ENCODE peak calls at places on chromosomes 1 and 21, in six cellular contexts. B is mesenchymal stem cell, Z is IMR-90, H is neuronal stem cell, T is H1, O is trophoblast cell. N is an unnamed sample.

GRCh38 chr1:11522400-11523235 is 43.7 kb downstream of the DISP3 start:
- DNase-seq in B (no peak), Z (no peak), H (no peak), T (no peak), O (no peak), N (no peak)

GRCh38 chr1:3247521-3248031 is 178.6 kb downstream of the PRDM16 start:
- DNase-seq in B (no peak), Z (no peak), H (no peak), T (no peak), O (no peak), N (peak)

GRCh38 chr1:229137274-229137673 is 133.6 kb upstream of the RAB4A start:
- DNase-seq in B (no peak), Z (no peak), H (no peak), T (no peak), O (no peak), N (no peak)

GRCh38 chr1:239723821-239724367 is 337.5 kb downstream of the CHRM3 start:
- DNase-seq in B (no peak), Z (no peak), H (no peak), T (no peak), O (no peak), N (no peak)

GRCh38 chr1:31669786-31670582 is 25.3 kb upstream of the PEF1 start:
- DNase-seq in B (peak), Z (peak), H (no peak), T (no peak), O (no peak), N (peak)

GRCh38 chr1:18110968-18111367 is 3.4 kb downstream of the IGSF21 start:
- DNase-seq in B (no peak), Z (no peak), H (no peak), T (no peak), O (no peak), N (peak)

GRCh38 chr21:35428489-35428888 is 379.4 kb upstream of the RUNX1 start:
- DNase-seq in B (peak), Z (no peak), H (no peak), T (no peak), O (no peak), N (no peak)

GRCh38 chr21:32423846-32424535 is 11.5 kb downstream of the EVA1C start:
- DNase-seq in B (no peak), Z (no peak), H (no peak), T (no peak), O (peak), N (no peak)

GRCh38 chr1:112887599-112888303 is 68.2 kb downstream of the SLC16A1 start:
- DNase-seq in B (no peak), Z (no peak), H (no peak), T (no peak), O (no peak), N (no peak)

GRCh38 chr1:232307299-232307698 is 322.6 kb downstream of the SIPA1L2 start:
- DNase-seq in B (no peak), Z (no peak), H (no peak), T (no peak), O (no peak), N (no peak)
- H3K18ac ChIP-seq in B (peak), Z (no peak), H (peak), T (peak), O (no peak), N (no peak)

GRCh38 chr1:194256010-194256409 is 1069.6 kb upstream of the B3GALT2 start:
- DNase-seq in B (no peak), Z (no peak), H (no peak), T (no peak), O (no peak), N (no peak)

GRCh38 chr1:194252189-194252588 is 1065.8 kb upstream of the B3GALT2 start:
- DNase-seq in B (peak), Z (peak), H (no peak), T (no peak), O (peak), N (no peak)
- H4K91ac ChIP-seq in B (no peak), Z (no peak), H (no peak), T (no peak), O (no peak), N (no peak)

GRCh38 chr1:59083946-59084865 is 212.7 kb upstream of the FGGY start:
- DNase-seq in B (no peak), Z (peak), H (no peak), T (no peak), O (no peak), N (peak)

GRCh38 chr1:59079434-59080135 is 217.3 kb upstream of the FGGY start:
- DNase-seq in B (no peak), Z (peak), H (no peak), T (no peak), O (no peak), N (no peak)

GRCh38 chr1:59078866-59079265 is 218.0 kb upstream of the FGGY start:
- DNase-seq in B (no peak), Z (no peak), H (no peak), T (no peak), O (no peak), N (no peak)

GRCh38 chr1:59081181-59081580 is 215.7 kb upstream of the FGGY start:
- DNase-seq in B (no peak), Z (no peak), H (no peak), T (no peak), O (no peak), N (no peak)

GRCh38 chr1:59081795-59082194 is 215.1 kb upstream of the FGGY start:
- DNase-seq in B (no peak), Z (no peak), H (no peak), T (no peak), O (no peak), N (no peak)
- H3K18ac ChIP-seq in B (no peak), Z (no peak), H (no peak), T (peak), O (no peak), N (no peak)

GRCh38 chr1:236063551-236063918 is 1.4 kb downstream of the NID1 start:
- DNase-seq in B (no peak), Z (no peak), H (no peak), T (no peak), O (no peak), N (no peak)

GRCh38 chr1:236063919-236064673 is 794 bp downstream of the NID1 start:
- DNase-seq in B (peak), Z (peak), H (peak), T (no peak), O (peak), N (peak)

GRCh38 chr1:236065509-236066005 is 667 bp upstream of the NID1 start:
- DNase-seq in B (peak), Z (no peak), H (no peak), T (no peak), O (no peak), N (no peak)

GRCh38 chr1:236066054-236066453 is 1.2 kb upstream of the NID1 start:
- DNase-seq in B (peak), Z (no peak), H (no peak), T (no peak), O (no peak), N (no peak)

GRCh38 chr1:236064674-236065508 is at the start of gene NID1:
- DNase-seq in B (peak), Z (peak), H (peak), T (peak), O (peak), N (peak)
- H4K91ac ChIP-seq in B (peak), Z (peak), H (no peak), T (peak), O (peak), N (no peak)

DNA sequence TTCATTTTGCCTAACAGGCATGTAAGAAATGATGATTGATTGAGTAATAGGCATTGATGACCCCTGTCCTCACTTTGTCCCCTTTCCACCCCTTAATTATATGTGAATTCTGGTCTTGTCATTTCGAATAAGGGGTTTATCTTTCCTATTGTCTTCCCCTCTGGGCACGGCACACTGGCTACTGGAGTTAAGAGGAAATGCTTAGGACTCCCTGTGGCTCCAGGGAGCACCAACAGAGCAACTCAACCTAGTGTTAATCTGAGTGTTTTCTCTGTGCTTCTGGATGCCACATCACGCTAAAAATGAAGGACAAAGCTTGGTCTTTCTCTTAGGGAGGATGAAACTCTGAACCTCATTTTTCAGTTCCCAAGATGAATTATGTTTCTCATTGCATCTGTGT is 5.2 kb downstream of the FCER1A start:
- DNase-seq in B (no peak), Z (no peak), H (no peak), T (no peak), O (no peak), N (no peak)
- H3K18ac ChIP-seq in B (no peak), Z (no peak), H (no peak), T (no peak), O (no peak), N (no peak)

DNA sequence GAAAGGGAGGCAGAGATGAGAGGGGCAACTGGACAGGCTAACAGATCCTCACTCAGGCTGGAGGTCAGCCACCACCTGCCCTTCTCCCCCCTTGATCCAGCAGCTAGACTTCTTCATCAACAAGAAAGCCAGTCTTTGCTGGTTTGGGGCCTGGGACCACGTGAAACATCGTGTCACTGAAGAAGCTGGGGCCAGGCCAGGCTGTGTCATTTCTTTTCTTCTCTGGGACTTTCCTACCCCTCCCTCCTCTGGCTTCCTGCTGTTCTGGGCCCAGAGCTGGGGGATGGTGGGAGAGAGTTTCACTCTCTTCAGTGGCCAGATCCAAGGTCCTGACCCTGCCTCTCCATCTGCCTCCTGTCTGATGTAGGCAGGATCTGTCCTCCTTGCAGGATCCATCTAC is 18.1 kb upstream of the SLC26A9 start:
- DNase-seq in B (peak), Z (no peak), H (no peak), T (no peak), O (no peak), N (no peak)
- H4K91ac ChIP-seq in B (no peak), Z (no peak), H (no peak), T (no peak), O (no peak), N (no peak)

GRCh38 chr1:38207275-38207674 is 160.7 kb upstream of the POU3F1 start:
- DNase-seq in B (no peak), Z (no peak), H (no peak), T (no peak), O (no peak), N (no peak)
- H3K18ac ChIP-seq in B (no peak), Z (no peak), H (peak), T (peak), O (no peak), N (no peak)

DNA sequence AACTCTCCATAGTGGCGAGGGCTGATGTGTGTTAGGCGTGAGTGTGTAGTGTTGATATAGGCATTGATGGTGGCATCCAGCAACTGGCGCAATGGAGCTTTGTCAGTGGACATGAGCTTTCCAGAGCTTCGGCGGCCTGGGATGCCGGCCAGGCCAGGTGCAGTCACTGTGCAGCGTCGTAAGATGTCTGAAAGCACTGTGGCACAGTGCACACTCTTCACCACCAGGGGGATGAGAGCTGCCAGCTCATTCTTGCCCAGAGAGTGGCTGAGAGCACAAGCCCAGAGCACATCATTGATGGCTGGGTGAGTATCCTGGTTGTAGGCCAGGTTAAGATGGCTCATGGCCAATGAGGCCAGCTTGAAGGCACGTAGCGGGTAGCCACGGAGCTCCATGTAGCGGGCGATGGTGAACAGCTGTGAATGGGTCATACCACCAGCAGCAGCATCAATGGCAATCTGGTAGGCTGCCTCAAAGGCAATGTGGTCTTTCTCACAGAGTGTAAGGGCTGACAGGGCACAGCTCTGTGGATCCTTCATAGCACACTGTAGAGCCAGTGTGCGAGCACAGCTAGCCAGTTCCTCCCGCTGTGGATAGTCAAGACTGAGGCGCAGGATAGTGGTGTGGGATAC is 6.7 kb downstream of the UROD start:
- DNase-seq in B (peak), Z (peak), H (peak), T (no peak), O (peak), N (peak)
- H4K91ac ChIP-seq in B (no peak), Z (no peak), H (peak), T (no peak), O (no peak), N (no peak)

DNA sequence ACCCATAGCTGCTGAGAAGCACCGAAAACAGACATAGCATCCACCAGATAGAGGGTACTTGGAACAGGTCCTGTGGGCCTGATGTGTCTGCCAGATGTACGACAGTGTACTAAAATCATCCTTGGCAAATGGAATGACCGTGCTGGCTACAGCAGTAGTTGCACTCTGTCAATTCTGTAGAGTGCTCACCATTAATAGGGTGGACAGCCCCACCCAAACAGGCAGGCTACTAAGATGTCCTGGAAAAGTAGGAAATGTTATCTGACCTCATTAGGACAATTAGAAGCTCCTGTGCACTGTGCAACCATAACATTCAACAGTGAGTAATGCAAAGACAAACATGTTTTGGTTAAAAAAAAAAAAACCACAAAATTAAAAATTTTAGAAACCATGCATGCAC is 106.2 kb downstream of the PTPN14 start:
- DNase-seq in B (peak), Z (no peak), H (no peak), T (no peak), O (no peak), N (no peak)
- H3K18ac ChIP-seq in B (peak), Z (peak), H (no peak), T (peak), O (peak), N (peak)

N was measured in H9.